ENCODE peak calls at places on chromosomes 3 and 15, in six cellular contexts. One of them, this sample, is unnamed.
A peak's percentile ranks its signal among the peaks of the same experiment; 100 is the strongest.

GRCh38 chr3:60636846-60637245 is 614.4 kb downstream of the FHIT start:
- DNase-seq in endothelial cell of umbilical vein: no peak
- DNase-seq in fibroblast of mammary gland: peak; percentile 18
- DNase-seq in GM23248: peak; percentile 45
- DNase-seq in IMR-90: peak; percentile 20
- DNase-seq in GM23338: peak; percentile 44
- DNase-seq in this sample: no peak

GRCh38 chr3:150345021-150345538 is 63.0 kb upstream of the TSC22D2 start:
- DNase-seq in fibroblast of mammary gland: peak; percentile 47
- DNase-seq in GM23248: peak; percentile 39
- DNase-seq in IMR-90: no peak
- DNase-seq in GM23338: peak; percentile 81
- DNase-seq in endothelial cell of umbilical vein: no peak
- DNase-seq in this sample: no peak

GRCh38 chr15:76979996-76980520 is 14.9 kb upstream of the PSTPIP1 start:
- DNase-seq in fibroblast of mammary gland: no peak
- DNase-seq in GM23248: no peak
- DNase-seq in endothelial cell of umbilical vein: no peak
- DNase-seq in GM23338: no peak
- DNase-seq in IMR-90: no peak
- DNase-seq in this sample: no peak

GRCh38 chr3:98532275-98532637 is 478 bp downstream of the GPR15 start:
- DNase-seq in endothelial cell of umbilical vein: no peak
- DNase-seq in GM23338: no peak
- DNase-seq in fibroblast of mammary gland: no peak
- DNase-seq in GM23248: no peak
- DNase-seq in IMR-90: no peak
- DNase-seq in this sample: no peak

GRCh38 chr3:27681249-27681748 is 40.8 kb downstream of the EOMES start:
- DNase-seq in GM23338: peak; percentile 91
- DNase-seq in endothelial cell of umbilical vein: peak; percentile 79
- DNase-seq in GM23248: peak; percentile 91
- DNase-seq in IMR-90: peak; percentile 83
- DNase-seq in fibroblast of mammary gland: peak; percentile 95
- DNase-seq in this sample: peak; percentile 75

GRCh38 chr3:123152656-123153055 is 49.1 kb upstream of the SEC22A start:
- DNase-seq in IMR-90: no peak
- DNase-seq in fibroblast of mammary gland: no peak
- DNase-seq in GM23248: no peak
- DNase-seq in GM23338: no peak
- DNase-seq in endothelial cell of umbilical vein: no peak
- DNase-seq in this sample: no peak

GRCh38 chr3:130849111-130849552 is 44.8 kb upstream of the ATP2C1 start:
- DNase-seq in GM23338: no peak
- DNase-seq in GM23248: no peak
- DNase-seq in fibroblast of mammary gland: no peak
- DNase-seq in IMR-90: no peak
- DNase-seq in endothelial cell of umbilical vein: no peak
- DNase-seq in this sample: peak; percentile 43

GRCh38 chr3:132788299-132788698 is 66.1 kb upstream of the NPHP3 start:
- DNase-seq in GM23338: no peak
- DNase-seq in endothelial cell of umbilical vein: peak; percentile 52
- DNase-seq in GM23248: peak; percentile 89
- DNase-seq in IMR-90: peak; percentile 72
- DNase-seq in fibroblast of mammary gland: peak; percentile 87
- DNase-seq in this sample: no peak

GRCh38 chr15:40330368-40330836 is 6.9 kb downstream of the INAFM2 start:
- DNase-seq in GM23338: no peak
- DNase-seq in fibroblast of mammary gland: no peak
- DNase-seq in IMR-90: peak; percentile 66
- DNase-seq in GM23248: peak; percentile 64
- DNase-seq in endothelial cell of umbilical vein: no peak
- DNase-seq in this sample: no peak

GRCh38 chr3:187568171-187568570 is 102.0 kb downstream of the SST start:
- DNase-seq in fibroblast of mammary gland: no peak
- DNase-seq in GM23248: no peak
- DNase-seq in GM23338: no peak
- DNase-seq in IMR-90: no peak
- DNase-seq in endothelial cell of umbilical vein: no peak
- DNase-seq in this sample: no peak

GRCh38 chr3:46335546-46335945 is 18.4 kb upstream of the CCR2 start:
- DNase-seq in GM23338: no peak
- DNase-seq in GM23248: no peak
- DNase-seq in IMR-90: no peak
- DNase-seq in endothelial cell of umbilical vein: no peak
- DNase-seq in fibroblast of mammary gland: no peak
- DNase-seq in this sample: no peak

GRCh38 chr3:4986175-4986610 is 7.0 kb downstream of the BHLHE40 start:
- DNase-seq in GM23338: no peak
- DNase-seq in fibroblast of mammary gland: peak; percentile 65
- DNase-seq in endothelial cell of umbilical vein: no peak
- DNase-seq in IMR-90: peak; percentile 64
- DNase-seq in GM23248: no peak
- DNase-seq in this sample: no peak

GRCh38 chr15:31372635-31373091 is 46.0 kb downstream of the KLF13 start:
- DNase-seq in endothelial cell of umbilical vein: no peak
- DNase-seq in GM23338: peak; percentile 91
- DNase-seq in IMR-90: peak; percentile 74
- DNase-seq in fibroblast of mammary gland: peak; percentile 86
- DNase-seq in GM23248: peak; percentile 74
- DNase-seq in this sample: no peak

GRCh38 chr3:176579741-176580185 is 617.5 kb downstream of the TBL1XR1 start:
- DNase-seq in IMR-90: peak; percentile 10
- DNase-seq in GM23338: no peak
- DNase-seq in GM23248: peak; percentile 70
- DNase-seq in fibroblast of mammary gland: peak; percentile 44
- DNase-seq in endothelial cell of umbilical vein: no peak
- DNase-seq in this sample: no peak

GRCh38 chr15:31337352-31338031 is 10.9 kb downstream of the KLF13 start:
- DNase-seq in IMR-90: no peak
- DNase-seq in GM23248: no peak
- DNase-seq in fibroblast of mammary gland: no peak
- DNase-seq in endothelial cell of umbilical vein: no peak
- DNase-seq in GM23338: no peak
- DNase-seq in this sample: no peak

GRCh38 chr15:39786444-39787056 is 3.9 kb upstream of the FSIP1 start:
- DNase-seq in GM23248: peak; percentile 81
- DNase-seq in fibroblast of mammary gland: peak; percentile 72
- DNase-seq in endothelial cell of umbilical vein: peak; percentile 71
- DNase-seq in GM23338: peak; percentile 93
- DNase-seq in IMR-90: peak; percentile 75
- DNase-seq in this sample: peak; percentile 32

GRCh38 chr3:177410734-177411133 is 213.5 kb upstream of the TBL1XR1 start:
- DNase-seq in fibroblast of mammary gland: no peak
- DNase-seq in GM23248: no peak
- DNase-seq in GM23338: no peak
- DNase-seq in endothelial cell of umbilical vein: peak; percentile 62
- DNase-seq in IMR-90: no peak
- DNase-seq in this sample: peak; percentile 83

GRCh38 chr3:131421957-131422498 is 40.5 kb downstream of the NUDT16 start:
- DNase-seq in fibroblast of mammary gland: peak; percentile 8
- DNase-seq in GM23248: no peak
- DNase-seq in endothelial cell of umbilical vein: no peak
- DNase-seq in IMR-90: no peak
- DNase-seq in GM23338: no peak
- DNase-seq in this sample: no peak

GRCh38 chr15:44775923-44776322 is 39.6 kb downstream of the TRIM69 start:
- DNase-seq in IMR-90: no peak
- DNase-seq in fibroblast of mammary gland: peak; percentile 14
- DNase-seq in GM23248: peak; percentile 29
- DNase-seq in endothelial cell of umbilical vein: no peak
- DNase-seq in GM23338: no peak
- DNase-seq in this sample: no peak

GRCh38 chr3:183378008-183378407 is 50.4 kb downstream of the MCF2L2 start:
- DNase-seq in GM23338: no peak
- DNase-seq in endothelial cell of umbilical vein: no peak
- DNase-seq in IMR-90: no peak
- DNase-seq in GM23248: no peak
- DNase-seq in fibroblast of mammary gland: no peak
- DNase-seq in this sample: peak; percentile 30

GRCh38 chr15:88769161-88769971 is 33.9 kb upstream of the ACAN start:
- DNase-seq in GM23248: peak; percentile 15
- DNase-seq in IMR-90: peak; percentile 5
- DNase-seq in GM23338: peak; percentile 77
- DNase-seq in fibroblast of mammary gland: no peak
- DNase-seq in endothelial cell of umbilical vein: no peak
- DNase-seq in this sample: no peak

GRCh38 chr3:38127611-38128302 is 9.2 kb downstream of the ACAA1 start:
- DNase-seq in IMR-90: no peak
- DNase-seq in GM23248: no peak
- DNase-seq in fibroblast of mammary gland: no peak
- DNase-seq in endothelial cell of umbilical vein: no peak
- DNase-seq in GM23338: no peak
- DNase-seq in this sample: no peak

GRCh38 chr3:20056727-20057611 is 16.7 kb downstream of the KAT2B start:
- DNase-seq in GM23248: peak; percentile 93
- DNase-seq in IMR-90: peak; percentile 82
- DNase-seq in fibroblast of mammary gland: peak; percentile 96
- DNase-seq in endothelial cell of umbilical vein: peak; percentile 77
- DNase-seq in GM23338: no peak
- DNase-seq in this sample: no peak

GRCh38 chr3:74000715-74001114 is 376.0 kb upstream of the PDZRN3 start:
- DNase-seq in IMR-90: no peak
- DNase-seq in GM23338: no peak
- DNase-seq in GM23248: peak; percentile 34
- DNase-seq in endothelial cell of umbilical vein: no peak
- DNase-seq in fibroblast of mammary gland: peak; percentile 46
- DNase-seq in this sample: no peak

GRCh38 chr15:36371509-36371908 is 207.9 kb upstream of the CDIN1 start:
- DNase-seq in IMR-90: peak; percentile 47
- DNase-seq in endothelial cell of umbilical vein: no peak
- DNase-seq in fibroblast of mammary gland: peak; percentile 66
- DNase-seq in GM23248: peak; percentile 39
- DNase-seq in GM23338: no peak
- DNase-seq in this sample: no peak

GRCh38 chr3:14598143-14598569 is 53.4 kb upstream of the CCDC174 start:
- DNase-seq in IMR-90: peak; percentile 39
- DNase-seq in GM23338: peak; percentile 78
- DNase-seq in GM23248: peak; percentile 46
- DNase-seq in fibroblast of mammary gland: peak; percentile 43
- DNase-seq in endothelial cell of umbilical vein: peak; percentile 28
- DNase-seq in this sample: peak; percentile 97

GRCh38 chr3:66336358-66336766 is 115.6 kb downstream of the SLC25A26 start:
- DNase-seq in fibroblast of mammary gland: peak; percentile 43
- DNase-seq in GM23338: no peak
- DNase-seq in endothelial cell of umbilical vein: peak; percentile 96
- DNase-seq in GM23248: peak; percentile 12
- DNase-seq in IMR-90: peak; percentile 87
- DNase-seq in this sample: no peak

GRCh38 chr3:69767571-69767970 is 28.3 kb downstream of the MITF start:
- DNase-seq in IMR-90: no peak
- DNase-seq in GM23248: no peak
- DNase-seq in fibroblast of mammary gland: no peak
- DNase-seq in endothelial cell of umbilical vein: no peak
- DNase-seq in GM23338: no peak
- DNase-seq in this sample: no peak

GRCh38 chr3:10549617-10550228 is 44.3 kb upstream of the ATP2B2 start:
- DNase-seq in GM23248: no peak
- DNase-seq in endothelial cell of umbilical vein: no peak
- DNase-seq in GM23338: no peak
- DNase-seq in IMR-90: no peak
- DNase-seq in fibroblast of mammary gland: no peak
- DNase-seq in this sample: no peak

GRCh38 chr3:127373701-127374625 is 86.1 kb upstream of the PRR20G start:
- DNase-seq in GM23338: peak; percentile 71
- DNase-seq in GM23248: peak; percentile 22
- DNase-seq in fibroblast of mammary gland: peak; percentile 5
- DNase-seq in IMR-90: no peak
- DNase-seq in endothelial cell of umbilical vein: no peak
- DNase-seq in this sample: no peak

GRCh38 chr3:124202754-124203153 is 210.8 kb upstream of the ROPN1 start:
- DNase-seq in IMR-90: no peak
- DNase-seq in GM23338: no peak
- DNase-seq in endothelial cell of umbilical vein: no peak
- DNase-seq in GM23248: peak; percentile 11
- DNase-seq in fibroblast of mammary gland: no peak
- DNase-seq in this sample: no peak

GRCh38 chr3:106540743-106541142 is 671.9 kb upstream of the CBLB start:
- DNase-seq in endothelial cell of umbilical vein: no peak
- DNase-seq in GM23248: no peak
- DNase-seq in fibroblast of mammary gland: no peak
- DNase-seq in IMR-90: no peak
- DNase-seq in GM23338: peak; percentile 3
- DNase-seq in this sample: no peak

GRCh38 chr3:125154800-125155269 is 57.7 kb downstream of the SLC12A8 start:
- DNase-seq in GM23248: no peak
- DNase-seq in fibroblast of mammary gland: no peak
- DNase-seq in IMR-90: no peak
- DNase-seq in GM23338: no peak
- DNase-seq in endothelial cell of umbilical vein: no peak
- DNase-seq in this sample: no peak

GRCh38 chr3:194138732-194139084 is 2.8 kb downstream of the HES1 start:
- DNase-seq in GM23248: peak; percentile 58
- DNase-seq in IMR-90: peak; percentile 56
- DNase-seq in endothelial cell of umbilical vein: no peak
- DNase-seq in GM23338: no peak
- DNase-seq in fibroblast of mammary gland: no peak
- DNase-seq in this sample: no peak
- H3K4me3 ChIP-seq in GM23248: peak overlapping the region; percentile 79
- H3K4me3 ChIP-seq in IMR-90: no peak overlapping the region
- H3K4me3 ChIP-seq in endothelial cell of umbilical vein: no peak overlapping the region
- H3K4me3 ChIP-seq in GM23338: peak overlapping the region; percentile 78
- H3K4me3 ChIP-seq in fibroblast of mammary gland: no peak overlapping the region
- H3K4me3 ChIP-seq in this sample: no peak overlapping the region

GRCh38 chr3:50627407-50628051 is 10.6 kb downstream of the MAPKAPK3 start:
- DNase-seq in endothelial cell of umbilical vein: peak; percentile 18
- DNase-seq in IMR-90: peak; percentile 69
- DNase-seq in fibroblast of mammary gland: peak; percentile 89
- DNase-seq in GM23248: peak; percentile 92
- DNase-seq in GM23338: peak; percentile 83
- DNase-seq in this sample: no peak
- H3K4me3 ChIP-seq in endothelial cell of umbilical vein: no peak overlapping the region
- H3K4me3 ChIP-seq in IMR-90: no peak overlapping the region
- H3K4me3 ChIP-seq in fibroblast of mammary gland: no peak overlapping the region
- H3K4me3 ChIP-seq in GM23248: no peak overlapping the region
- H3K4me3 ChIP-seq in GM23338: no peak overlapping the region
- H3K4me3 ChIP-seq in this sample: no peak overlapping the region

GRCh38 chr3:137770821-137771399 is 6.8 kb downstream of the SOX14 start:
- DNase-seq in endothelial cell of umbilical vein: no peak
- DNase-seq in GM23338: peak; percentile 69
- DNase-seq in IMR-90: no peak
- DNase-seq in GM23248: peak; percentile 27
- DNase-seq in fibroblast of mammary gland: no peak
- DNase-seq in this sample: no peak
- H3K4me3 ChIP-seq in endothelial cell of umbilical vein: no peak overlapping the region
- H3K4me3 ChIP-seq in GM23338: peak overlapping the region; percentile 49
- H3K4me3 ChIP-seq in IMR-90: no peak overlapping the region
- H3K4me3 ChIP-seq in GM23248: peak overlapping the region; percentile 23
- H3K4me3 ChIP-seq in fibroblast of mammary gland: no peak overlapping the region
- H3K4me3 ChIP-seq in this sample: no peak overlapping the region

DNA sequence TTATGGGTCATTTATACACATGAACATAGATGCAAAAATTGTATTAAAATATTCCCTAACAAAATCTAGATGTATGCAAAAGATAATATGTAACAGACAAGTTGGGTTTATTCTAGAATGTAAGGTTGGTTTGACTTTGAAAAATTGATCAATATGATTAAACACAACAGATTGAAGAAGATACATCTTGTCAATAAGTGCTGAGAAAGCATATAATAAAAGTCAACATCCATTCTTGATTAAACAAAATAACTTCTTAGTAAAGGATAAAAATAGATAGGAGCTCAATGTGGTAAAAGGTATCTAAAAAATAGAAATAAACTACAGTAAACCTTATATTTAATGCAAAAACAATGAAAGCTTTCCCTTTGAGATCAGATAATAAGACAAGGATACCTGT is 38.3 kb downstream of the CCDC39 start:
- DNase-seq in fibroblast of mammary gland: no peak
- DNase-seq in GM23248: no peak
- DNase-seq in IMR-90: no peak
- DNase-seq in endothelial cell of umbilical vein: no peak
- DNase-seq in GM23338: no peak
- DNase-seq in this sample: no peak
- H3K4me3 ChIP-seq in fibroblast of mammary gland: no peak overlapping the region
- H3K4me3 ChIP-seq in GM23248: no peak overlapping the region
- H3K4me3 ChIP-seq in IMR-90: no peak overlapping the region
- H3K4me3 ChIP-seq in endothelial cell of umbilical vein: no peak overlapping the region
- H3K4me3 ChIP-seq in GM23338: no peak overlapping the region
- H3K4me3 ChIP-seq in this sample: no peak overlapping the region